ENCODE peak calls at places on chromosome 18, in seven cellular contexts. C, O, V, E, Z, S and G are unnamed samples.

GRCh38 chr18:71471963-71472725 is 1072.0 kb downstream of the CBLN2 start:
- DNase-seq in Z (no peak), O (peak), V (no peak), S (no peak), E (no peak), C (no peak), G (no peak)

GRCh38 chr18:8982416-8983183 is 119.9 kb upstream of the NDUFV2 start:
- DNase-seq in Z (no peak), E (no peak), C (peak), V (no peak), O (no peak), S (peak), G (no peak)

GRCh38 chr18:32138332-32138731 is 46.7 kb downstream of the RNF138 start:
- DNase-seq in O (no peak), S (no peak), V (no peak), C (no peak), E (no peak), Z (no peak), G (no peak)

GRCh38 chr18:60684843-60685513 is 312.4 kb upstream of the MC4R start:
- DNase-seq in S (peak), Z (no peak), V (no peak), E (peak), O (no peak), C (peak), G (no peak)

GRCh38 chr18:74342416-74343043 is 26.9 kb downstream of the C18orf63 start:
- DNase-seq in O (no peak), V (no peak), Z (no peak), S (peak), C (peak), E (no peak), G (no peak)

GRCh38 chr18:395481-396250 is 104.8 kb downstream of the COLEC12 start:
- DNase-seq in Z (no peak), C (peak), O (no peak), S (peak), E (no peak), V (peak), G (peak)

GRCh38 chr18:25350561-25351201 is 1.3 kb downstream of the ZNF521 start:
- DNase-seq in O (peak), V (peak), C (peak), E (peak), Z (peak), S (no peak), G (peak)

GRCh38 chr18:5868218-5868904 is 27.0 kb downstream of the TMEM200C start:
- DNase-seq in Z (no peak), O (no peak), E (no peak), V (peak), C (peak), S (peak), G (peak)

GRCh38 chr18:49400398-49401072 is 59.9 kb downstream of the DYM start:
- DNase-seq in O (no peak), Z (no peak), V (no peak), C (peak), E (no peak), S (no peak), G (no peak)

GRCh38 chr18:36805105-36805504 is 23.7 kb downstream of the TPGS2 start:
- DNase-seq in S (no peak), Z (no peak), E (no peak), O (no peak), C (no peak), V (no peak), G (no peak)

GRCh38 chr18:23539298-23539697 is 36.0 kb downstream of the RMC1 start:
- DNase-seq in Z (no peak), O (no peak), E (no peak), V (no peak), S (no peak), C (no peak), G (no peak)

GRCh38 chr18:48817021-48817461 is 133.7 kb downstream of the SMAD7 start:
- DNase-seq in O (peak), S (no peak), E (peak), Z (peak), C (no peak), V (no peak), G (no peak)

GRCh38 chr18:72555983-72556382 is 11.8 kb upstream of the CBLN2 start:
- DNase-seq in O (no peak), E (no peak), Z (no peak), C (no peak), V (no peak), S (no peak), G (no peak)

GRCh38 chr18:45588284-45588683 is 27.0 kb upstream of the SLC14A2 start:
- DNase-seq in C (peak), E (no peak), V (no peak), O (no peak), Z (no peak), S (no peak), G (no peak)

GRCh38 chr18:532023-532422 is 31.5 kb upstream of the COLEC12 start:
- DNase-seq in E (no peak), Z (no peak), S (peak), C (no peak), V (no peak), O (no peak), G (peak)

GRCh38 chr18:65415167-65415566 is 335.6 kb upstream of the CDH7 start:
- DNase-seq in C (no peak), S (peak), Z (no peak), E (no peak), O (no peak), V (no peak), G (no peak)

GRCh38 chr18:9348079-9348671 is 13.6 kb downstream of the TWSG1 start:
- DNase-seq in S (peak), E (no peak), V (no peak), C (peak), Z (no peak), O (no peak), G (no peak)

GRCh38 chr18:48459016-48459415 is 49.8 kb upstream of the ZBTB7C start:
- DNase-seq in O (no peak), E (no peak), C (no peak), V (no peak), S (no peak), Z (no peak), G (no peak)

GRCh38 chr18:7568426-7568825 is 1.3 kb downstream of the PTPRM start:
- DNase-seq in E (peak), V (no peak), C (peak), Z (peak), S (peak), O (peak), G (peak)
- H3K4me3 ChIP-seq in E (peak), V (peak), C (peak), Z (peak), S (peak), O (peak), G (peak)

DNA sequence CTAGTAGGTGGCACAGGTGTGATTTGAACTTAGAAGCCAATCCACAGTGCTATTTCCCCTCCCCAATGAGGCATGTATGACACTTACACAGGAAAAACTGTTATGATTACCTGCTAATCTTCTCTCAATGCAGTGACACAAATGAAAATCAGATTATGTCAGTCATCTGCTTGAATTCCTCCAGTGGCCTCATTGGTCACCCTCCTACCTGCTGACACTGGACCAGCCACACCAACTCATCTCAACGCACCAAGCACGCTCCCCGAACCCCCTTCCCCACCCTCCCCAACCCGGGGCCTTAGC is 82.2 kb upstream of the SEC11C start:
- DNase-seq in E (no peak), S (no peak), V (no peak), C (no peak), Z (no peak), O (no peak), G (no peak)
- TF ChIP-seq CTCF in E (peak), S (no peak), V (no peak), C (no peak), Z (no peak), O (no peak), G (no peak)

GRCh38 chr18:80148316-80149199 is 39.5 kb downstream of the ADNP2 start:
- DNase-seq in V (no peak), O (no peak), S (no peak), E (no peak), Z (no peak), C (no peak), G (no peak)

GRCh38 chr18:80147418-80148315 is 38.6 kb downstream of the ADNP2 start:
- DNase-seq in S (peak), E (peak), O (peak), Z (peak), C (peak), V (peak), G (peak)

GRCh38 chr18:80145191-80145799 is 36.2 kb downstream of the ADNP2 start:
- DNase-seq in C (no peak), E (no peak), V (no peak), Z (no peak), S (no peak), O (no peak), G (no peak)

GRCh38 chr18:80149667-80150066 is 40.6 kb downstream of the ADNP2 start:
- DNase-seq in O (no peak), C (no peak), E (no peak), V (no peak), Z (no peak), S (no peak), G (no peak)

DNA sequence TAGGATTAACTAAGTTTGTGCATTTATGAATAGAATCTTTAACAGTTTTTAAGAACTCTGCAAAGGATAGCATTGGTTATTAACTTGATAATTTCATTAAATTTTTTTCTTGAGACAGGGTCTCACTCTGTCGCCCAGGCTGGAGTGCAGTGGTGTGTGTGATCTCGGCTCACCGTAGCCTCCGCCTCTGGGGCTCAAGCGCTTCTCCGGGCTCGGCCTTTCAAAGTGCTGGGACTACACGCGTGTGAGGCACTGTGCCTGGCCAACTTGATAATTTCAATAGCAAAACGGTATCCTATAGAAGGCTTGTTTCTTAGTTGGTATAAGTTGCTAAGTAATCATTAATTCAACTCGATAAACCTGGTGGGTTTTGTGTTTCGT is 38.0 kb downstream of the ADNP2 start:
- DNase-seq in S (no peak), E (no peak), Z (no peak), O (no peak), C (no peak), V (no peak), G (no peak)
- H3K4me3 ChIP-seq in S (peak), E (peak), Z (peak), O (peak), C (peak), V (peak), G (peak)

GRCh38 chr18:77552945-77553344 is 303.3 kb downstream of the GALR1 start:
- DNase-seq in O (no peak), V (no peak), E (no peak), S (no peak), C (no peak), Z (no peak), G (no peak)

GRCh38 chr18:77554061-77554460 is 304.4 kb downstream of the GALR1 start:
- DNase-seq in E (no peak), S (no peak), Z (no peak), O (no peak), V (no peak), C (no peak), G (no peak)

GRCh38 chr18:77559274-77559910 is 309.7 kb downstream of the GALR1 start:
- DNase-seq in C (no peak), O (no peak), E (no peak), Z (no peak), V (no peak), S (no peak), G (no peak)

GRCh38 chr18:77560334-77560970 is 310.8 kb downstream of the GALR1 start:
- DNase-seq in V (no peak), E (no peak), S (peak), Z (no peak), C (no peak), O (no peak), G (no peak)

DNA sequence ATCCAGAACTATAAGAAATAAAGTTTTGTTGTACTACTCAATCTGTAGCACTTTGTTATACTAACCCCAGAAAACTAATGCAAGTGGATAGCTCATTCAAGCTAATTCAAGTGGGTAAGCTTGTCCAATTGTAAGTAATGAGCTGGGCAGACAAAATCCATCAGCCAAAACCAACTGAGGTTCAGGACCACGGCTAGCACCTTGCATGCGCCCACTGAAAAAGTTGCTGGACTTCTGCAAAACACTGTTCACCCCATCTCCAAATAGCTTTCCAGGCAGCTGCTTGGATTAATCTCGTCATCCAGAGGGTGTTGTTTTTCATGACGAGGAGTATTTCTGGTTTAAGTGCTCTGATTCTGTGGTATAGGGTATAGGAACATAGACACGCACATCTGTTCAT is 307.4 kb downstream of the GALR1 start:
- DNase-seq in C (no peak), E (no peak), O (no peak), V (no peak), Z (no peak), S (no peak), G (no peak)
- TF ChIP-seq CTCF in C (no peak), E (no peak), O (no peak), V (no peak), Z (no peak), S (no peak), G (no peak)

GRCh38 chr18:62634471-62634870 is 80.9 kb upstream of the PHLPP1 start:
- DNase-seq in C (peak), V (no peak), S (peak), O (no peak), Z (no peak), E (no peak), G (no peak)
- H3K4me3 ChIP-seq in C (no peak), V (no peak), S (no peak), O (no peak), Z (no peak), E (no peak), G (no peak)

GRCh38 chr18:58230438-58231179 is 186.6 kb downstream of the NEDD4L start:
- DNase-seq in S (peak), E (no peak), O (no peak), Z (no peak), C (peak), V (no peak), G (no peak)

GRCh38 chr18:58234359-58234741 is 190.3 kb downstream of the NEDD4L start:
- DNase-seq in C (no peak), S (no peak), V (no peak), O (no peak), E (no peak), Z (no peak), G (no peak)

GRCh38 chr18:58232674-58233073 is 188.6 kb downstream of the NEDD4L start:
- DNase-seq in V (no peak), Z (no peak), C (no peak), S (no peak), O (no peak), E (no peak), G (no peak)

GRCh38 chr18:58229162-58229561 is 185.1 kb downstream of the NEDD4L start:
- DNase-seq in C (no peak), E (no peak), V (no peak), S (no peak), O (no peak), Z (no peak), G (no peak)

GRCh38 chr18:58231930-58232329 is 187.9 kb downstream of the NEDD4L start:
- DNase-seq in V (no peak), Z (no peak), E (no peak), C (no peak), S (peak), O (no peak), G (no peak)
- TF ChIP-seq CTCF in V (peak), Z (peak), E (peak), C (peak), S (peak), O (peak), G (no peak)